ENCODE peak calls at places on chromosome 3, in four cellular contexts. T, R, F and L are unnamed samples.

GRCh38 chr3:49171119-49171774 is at the start of gene KLHDC8B:
- DNase-seq in F (peak), T (peak), R (peak), L (no peak)

GRCh38 chr3:109275702-109276293 is 40.5 kb downstream of the DPPA2 start:
- DNase-seq in R (no peak), T (no peak), F (peak), L (no peak)

GRCh38 chr3:23762214-23763039 is 43.3 kb upstream of the UBE2E1 start:
- DNase-seq in F (no peak), T (peak), R (no peak), L (no peak)

GRCh38 chr3:187314176-187314575 is 22.6 kb upstream of the MASP1 start:
- DNase-seq in T (no peak), F (no peak), R (no peak), L (no peak)

GRCh38 chr3:143977326-143978262 is 6.0 kb downstream of the DIPK2A start:
- DNase-seq in T (no peak), R (no peak), F (peak), L (no peak)

GRCh38 chr3:120503727-120504616 is 53.2 kb upstream of the FSTL1 start:
- DNase-seq in T (no peak), F (no peak), R (no peak), L (no peak)

GRCh38 chr3:9649791-9650521 is 651 bp downstream of the MTMR14 start:
- DNase-seq in T (peak), R (no peak), F (no peak), L (no peak)

GRCh38 chr3:154244644-154245043 is 79.6 kb downstream of the DHX36 start:
- DNase-seq in R (no peak), T (no peak), F (peak), L (no peak)

GRCh38 chr3:126541628-126542339 is 16.9 kb downstream of the C3orf22 start:
- DNase-seq in T (no peak), R (no peak), F (no peak), L (no peak)

GRCh38 chr3:142680710-142681109 is 43.1 kb upstream of the TRPC1 start:
- DNase-seq in R (no peak), F (peak), T (no peak), L (no peak)
- TF ChIP-seq CTCF in R (no peak), F (peak), T (no peak), L (no peak)

GRCh38 chr3:97823503-97824004 is 1.7 kb downstream of the CRYBG3 start:
- DNase-seq in R (no peak), T (no peak), F (no peak), L (no peak)
- H3K4me3 ChIP-seq in R (no peak), T (no peak), F (peak), L (peak)

GRCh38 chr3:191328963-191329653 is at the start of gene CCDC50:
- DNase-seq in F (peak), R (no peak), T (peak), L (no peak)
- TF ChIP-seq CTCF in F (no peak), R (no peak), T (no peak), L (no peak)

DNA sequence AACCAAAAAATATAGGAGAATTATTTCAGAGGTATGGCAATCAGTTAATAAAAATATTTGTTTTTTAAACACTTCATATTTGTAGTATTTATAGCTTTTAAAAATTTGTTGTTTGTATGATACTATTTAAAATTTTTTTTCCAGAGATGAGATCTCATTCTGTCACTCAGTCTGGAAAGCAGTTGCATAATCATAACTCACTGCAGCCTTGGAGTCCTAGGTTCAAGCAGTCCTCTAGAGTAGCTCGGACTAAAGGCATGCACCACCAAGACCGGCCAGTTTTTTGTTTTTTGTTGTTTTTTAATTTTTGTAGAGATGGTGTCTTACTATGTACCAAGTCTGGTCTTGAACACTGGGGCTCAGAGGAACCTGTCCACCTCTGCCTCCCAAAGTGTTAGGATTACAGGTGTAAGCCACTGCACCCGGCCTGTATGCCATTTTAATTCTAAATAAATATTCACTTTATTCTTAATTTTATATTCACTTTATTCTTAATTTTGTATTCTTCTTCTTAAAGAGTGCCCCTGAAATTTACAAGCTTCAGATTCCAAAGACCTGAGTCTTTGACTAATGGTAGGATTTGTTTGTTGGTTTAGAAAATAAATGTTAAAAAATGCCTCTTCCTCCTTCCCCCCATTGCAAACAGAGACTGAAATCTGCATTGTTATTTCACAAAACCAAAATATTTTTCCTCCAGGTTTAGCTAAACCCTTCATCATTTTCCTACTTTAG is 9.4 kb downstream of the TGFBR2 start:
- DNase-seq in F (no peak), T (no peak), R (no peak), L (no peak)
- H3K4me3 ChIP-seq in F (no peak), T (no peak), R (peak), L (no peak)

DNA sequence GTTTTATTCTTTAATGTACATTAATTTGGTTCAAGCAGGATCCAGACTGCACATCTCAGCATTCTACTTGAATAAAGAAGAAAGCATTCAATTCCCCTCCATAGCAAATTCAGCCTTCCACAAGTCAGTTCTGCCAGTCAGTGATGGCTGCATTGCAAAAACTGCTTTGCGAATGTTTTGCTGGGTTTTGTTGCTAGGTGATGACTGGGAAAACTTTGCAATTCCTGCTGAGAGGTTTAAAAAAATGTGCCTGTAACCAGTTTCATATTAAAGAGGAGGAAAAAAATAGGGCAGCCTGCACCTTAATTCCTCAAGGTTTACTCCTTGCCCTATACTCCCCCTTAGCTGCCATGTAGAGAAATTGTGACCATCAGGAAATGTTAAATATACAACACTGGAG is 225.6 kb upstream of the ATP11B start:
- DNase-seq in T (no peak), R (no peak), F (peak), L (no peak)
- TF ChIP-seq CTCF in T (no peak), R (no peak), F (no peak), L (no peak)

DNA sequence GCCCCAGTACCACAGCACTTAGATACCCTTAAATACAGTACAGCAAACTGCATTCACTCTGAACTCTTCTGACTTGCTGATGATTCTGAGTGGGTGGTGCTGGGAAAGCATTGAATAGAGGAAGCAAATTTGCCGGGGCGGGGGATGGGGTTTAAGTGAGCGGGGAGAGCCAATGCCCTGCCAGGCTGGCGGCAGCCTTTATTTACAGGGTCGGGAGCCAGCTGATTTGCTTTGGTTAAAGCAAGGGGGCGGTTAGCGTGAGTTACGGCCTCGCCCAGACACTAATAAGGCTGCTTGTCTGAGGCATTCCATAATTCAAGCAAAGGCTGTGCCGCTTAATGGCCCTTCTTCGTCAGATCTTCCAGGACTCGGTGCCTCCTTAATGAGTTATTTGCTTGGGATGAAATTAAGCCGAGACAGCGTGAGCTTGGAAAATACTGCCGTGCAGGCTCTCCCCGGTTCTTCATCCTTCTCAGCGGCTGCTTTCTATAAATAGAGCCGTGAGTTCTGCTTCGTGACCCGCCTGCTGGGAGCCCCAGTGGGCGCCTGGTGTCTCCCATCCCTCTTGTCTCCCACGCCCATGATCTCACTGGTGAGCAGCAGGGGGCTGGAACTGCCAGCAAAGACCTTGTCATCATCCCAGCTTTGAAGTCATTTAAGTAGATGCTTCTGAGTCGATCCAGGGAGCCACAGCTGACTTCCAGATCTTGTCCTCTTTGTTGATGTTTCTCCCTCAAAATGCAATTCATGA is 25.8 kb downstream of the SPSB4 start:
- DNase-seq in F (peak), R (no peak), T (no peak), L (no peak)
- H3K4me3 ChIP-seq in F (peak), R (no peak), T (no peak), L (peak)

DNA sequence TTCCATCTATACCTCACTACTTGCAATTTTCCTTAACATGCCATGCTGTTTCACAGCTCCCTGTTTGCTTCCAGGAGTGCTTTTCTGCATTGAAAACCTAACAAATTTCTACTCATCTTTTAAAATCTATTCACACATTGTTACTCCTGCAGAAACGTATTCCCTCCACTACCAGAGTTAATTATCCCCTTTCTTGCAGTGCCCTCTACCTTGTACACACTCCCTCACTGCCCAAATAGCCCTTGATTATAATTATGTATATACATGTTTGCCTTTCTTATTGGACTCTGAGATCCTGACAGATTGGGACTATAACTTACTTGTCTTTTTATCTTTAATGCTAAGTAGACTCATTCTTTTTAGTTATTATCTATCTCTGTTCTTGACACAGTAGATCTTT is 325.0 kb downstream of the OXSM start:
- DNase-seq in R (no peak), T (no peak), F (no peak), L (no peak)
- TF ChIP-seq CTCF in R (no peak), T (no peak), F (no peak), L (no peak)